ENCODE peak calls at places on chromosomes 7 and 10, in seven cellular contexts. J, T, N, P, W, F and L are unnamed samples.

GRCh38 chr7:38905026-38905759 is 3.8 kb downstream of the VPS41 start:
- DNase-seq in J (peak), N (no peak), T (no peak), P (no peak), W (no peak), F (no peak), L (peak)

GRCh38 chr7:130897515-130898419 is 163.8 kb upstream of the KLF14 start:
- DNase-seq in J (no peak), N (no peak), T (no peak), W (no peak), F (no peak), P (no peak), L (no peak)

GRCh38 chr7:115289966-115290365 is 368.1 kb downstream of the MDFIC start:
- DNase-seq in J (peak), F (no peak), P (no peak), W (no peak), N (no peak), T (no peak), L (no peak)

GRCh38 chr10:69629897-69630650 is at the start of gene FAM241B:
- DNase-seq in N (peak), T (peak), P (peak), J (peak), F (peak), W (no peak), L (peak)

GRCh38 chr7:38822556-38822955 is 86.4 kb downstream of the VPS41 start:
- DNase-seq in F (no peak), T (no peak), W (no peak), P (no peak), J (peak), N (no peak), L (no peak)

GRCh38 chr10:100006241-100006886 is 3.4 kb downstream of the DNMBP start:
- DNase-seq in F (peak), T (no peak), N (peak), P (no peak), J (peak), W (no peak), L (peak)

GRCh38 chr7:127953966-127954365 is 77.3 kb downstream of the LRRC4 start:
- DNase-seq in W (no peak), N (peak), P (no peak), T (no peak), J (no peak), F (no peak), L (no peak)

GRCh38 chr10:91587710-91588638 is 44.9 kb downstream of the PPP1R3C start:
- DNase-seq in N (no peak), F (no peak), J (peak), P (no peak), T (no peak), W (no peak), L (peak)

GRCh38 chr7:132049462-132050304 is 493.3 kb upstream of the PODXL start:
- DNase-seq in N (peak), J (peak), F (peak), P (peak), W (no peak), T (peak), L (peak)

GRCh38 chr10:112810651-112811215 is 139.3 kb upstream of the TCF7L2 start:
- DNase-seq in P (peak), F (peak), T (no peak), W (no peak), J (no peak), N (no peak), L (no peak)

GRCh38 chr7:41955475-41956243 is 252.8 kb upstream of the INHBA start:
- DNase-seq in T (peak), N (peak), W (peak), F (peak), J (peak), P (peak), L (peak)

GRCh38 chr7:3399858-3400257 is 98.8 kb downstream of the SDK1 start:
- DNase-seq in N (peak), F (peak), W (peak), T (peak), J (peak), P (peak), L (peak)

GRCh38 chr7:91850455-91850854 is 30.0 kb downstream of the MTERF1 start:
- DNase-seq in J (peak), T (no peak), N (peak), W (no peak), P (no peak), F (peak), L (no peak)

GRCh38 chr7:155090647-155091046 is 20.5 kb downstream of the HTR5A start:
- DNase-seq in P (no peak), J (no peak), N (no peak), W (no peak), T (no peak), F (no peak), L (no peak)

GRCh38 chr7:157712666-157713235 is 375.9 kb downstream of the DNAJB6 start:
- DNase-seq in W (no peak), J (no peak), F (no peak), T (no peak), P (peak), N (no peak), L (no peak)

GRCh38 chr7:45080265-45080957 is 8.4 kb downstream of the NACAD start:
- DNase-seq in P (peak), W (no peak), J (no peak), T (no peak), N (no peak), F (no peak), L (no peak)

GRCh38 chr10:89118091-89118490 is 89.0 kb downstream of the CH25H start:
- DNase-seq in N (no peak), F (peak), P (no peak), W (no peak), J (peak), T (no peak), L (peak)

GRCh38 chr7:154907651-154908620 is 95.0 kb downstream of the PAXIP1 start:
- DNase-seq in P (no peak), T (no peak), N (no peak), W (no peak), J (no peak), F (no peak), L (no peak)

GRCh38 chr10:130686680-130687300 is 550.6 kb downstream of the GLRX3 start:
- DNase-seq in W (peak), F (peak), P (peak), N (peak), T (peak), J (no peak), L (no peak)

GRCh38 chr10:61197022-61197421 is 253.0 kb upstream of the RHOBTB1 start:
- DNase-seq in T (no peak), W (no peak), F (no peak), P (no peak), J (no peak), N (no peak), L (peak)

GRCh38 chr7:81232084-81232799 is 313.4 kb upstream of the SEMA3C start:
- DNase-seq in N (no peak), J (no peak), P (no peak), W (no peak), T (no peak), F (no peak), L (no peak)

GRCh38 chr7:155589001-155589980 is 42.9 kb upstream of the CNPY1 start:
- DNase-seq in N (no peak), F (no peak), P (no peak), W (no peak), J (no peak), T (no peak), L (no peak)

GRCh38 chr7:113301141-113301540 is 182.8 kb upstream of the SMIM30 start:
- DNase-seq in P (no peak), J (no peak), N (no peak), W (no peak), F (no peak), T (no peak), L (no peak)

GRCh38 chr10:114223066-114223465 is 16.0 kb upstream of the VWA2 start:
- DNase-seq in T (no peak), N (no peak), J (no peak), W (no peak), F (no peak), P (no peak), L (no peak)

GRCh38 chr10:92505044-92505443 is 68.8 kb downstream of the IDE start:
- DNase-seq in W (no peak), J (no peak), F (no peak), T (no peak), N (no peak), P (no peak), L (no peak)

GRCh38 chr7:39733881-39734571 is 110.7 kb downstream of the RALA start:
- DNase-seq in T (peak), J (peak), N (peak), P (no peak), F (peak), W (no peak), L (peak)

GRCh38 chr7:132075573-132075972 is 500.7 kb downstream of the PLXNA4 start:
- DNase-seq in J (no peak), F (no peak), T (no peak), W (no peak), P (peak), N (no peak), L (no peak)

GRCh38 chr7:121485457-121486243 is 89.5 kb upstream of the FAM3C start:
- DNase-seq in P (no peak), T (no peak), F (peak), J (no peak), N (no peak), W (no peak), L (no peak)

GRCh38 chr7:20307119-20307518 is 23.6 kb upstream of the ITGB8 start:
- DNase-seq in N (peak), F (peak), T (peak), J (peak), P (no peak), W (no peak), L (peak)

GRCh38 chr7:8260871-8261707 is 878 bp downstream of the ICA1 start:
- DNase-seq in W (no peak), N (peak), T (no peak), F (no peak), J (no peak), P (no peak), L (peak)

GRCh38 chr7:32479574-32480200 is 10.5 kb downstream of the LSM5 start:
- DNase-seq in N (peak), F (peak), W (no peak), T (no peak), P (no peak), J (peak), L (peak)
- H2AK5ac ChIP-seq in N (no peak), F (no peak), W (no peak), T (no peak), P (no peak), J (no peak), L (no peak)

GRCh38 chr10:133210398-133211140 is 19.4 kb upstream of the UTF1 start:
- DNase-seq in T (no peak), J (no peak), N (no peak), P (no peak), F (no peak), W (no peak), L (no peak)
- H2BK120ac ChIP-seq in T (no peak), J (no peak), N (no peak), P (no peak), F (no peak), W (no peak), L (no peak)

GRCh38 chr10:72858103-72858502 is 35.4 kb upstream of the OIT3 start:
- DNase-seq in F (no peak), J (no peak), P (no peak), N (no peak), T (no peak), W (no peak), L (no peak)
- H2AK5ac ChIP-seq in F (no peak), J (no peak), P (no peak), N (no peak), T (no peak), W (no peak), L (no peak)

GRCh38 chr7:79406371-79406770 is 47.1 kb downstream of the MAGI2 start:
- DNase-seq in W (no peak), J (peak), P (no peak), F (no peak), N (no peak), T (no peak), L (no peak)

GRCh38 chr7:79407351-79407750 is 46.1 kb downstream of the MAGI2 start:
- DNase-seq in T (no peak), J (no peak), F (no peak), N (no peak), P (no peak), W (no peak), L (no peak)

GRCh38 chr7:79412438-79412837 is 41.0 kb downstream of the MAGI2 start:
- DNase-seq in W (no peak), P (no peak), N (no peak), T (no peak), F (no peak), J (no peak), L (no peak)

GRCh38 chr7:79412915-79413314 is 40.6 kb downstream of the MAGI2 start:
- DNase-seq in W (no peak), F (no peak), P (no peak), T (no peak), N (no peak), J (no peak), L (no peak)

DNA sequence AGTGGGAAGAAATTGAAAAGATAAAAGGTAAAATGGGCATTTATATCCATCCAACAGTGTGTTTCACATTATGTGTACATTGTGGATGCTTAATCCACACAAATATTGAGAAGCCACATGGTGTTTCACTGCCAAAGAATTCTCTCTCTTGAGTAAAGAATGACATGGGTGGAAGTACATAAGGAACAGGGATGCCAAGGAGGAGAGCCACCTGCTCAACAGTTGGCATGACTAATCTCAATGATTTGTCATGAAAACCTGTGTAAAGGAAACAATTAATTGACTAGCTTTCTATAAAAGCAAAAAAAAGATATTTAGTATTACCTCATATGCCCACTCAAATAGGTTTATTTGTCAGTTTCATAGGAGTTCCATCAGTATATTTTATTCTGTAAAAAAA is 43.1 kb downstream of the MAGI2 start:
- DNase-seq in J (peak), N (no peak), F (no peak), W (no peak), T (no peak), P (no peak), L (no peak)
- H2BK120ac ChIP-seq in J (no peak), N (no peak), F (no peak), W (no peak), T (no peak), P (no peak), L (no peak)

DNA sequence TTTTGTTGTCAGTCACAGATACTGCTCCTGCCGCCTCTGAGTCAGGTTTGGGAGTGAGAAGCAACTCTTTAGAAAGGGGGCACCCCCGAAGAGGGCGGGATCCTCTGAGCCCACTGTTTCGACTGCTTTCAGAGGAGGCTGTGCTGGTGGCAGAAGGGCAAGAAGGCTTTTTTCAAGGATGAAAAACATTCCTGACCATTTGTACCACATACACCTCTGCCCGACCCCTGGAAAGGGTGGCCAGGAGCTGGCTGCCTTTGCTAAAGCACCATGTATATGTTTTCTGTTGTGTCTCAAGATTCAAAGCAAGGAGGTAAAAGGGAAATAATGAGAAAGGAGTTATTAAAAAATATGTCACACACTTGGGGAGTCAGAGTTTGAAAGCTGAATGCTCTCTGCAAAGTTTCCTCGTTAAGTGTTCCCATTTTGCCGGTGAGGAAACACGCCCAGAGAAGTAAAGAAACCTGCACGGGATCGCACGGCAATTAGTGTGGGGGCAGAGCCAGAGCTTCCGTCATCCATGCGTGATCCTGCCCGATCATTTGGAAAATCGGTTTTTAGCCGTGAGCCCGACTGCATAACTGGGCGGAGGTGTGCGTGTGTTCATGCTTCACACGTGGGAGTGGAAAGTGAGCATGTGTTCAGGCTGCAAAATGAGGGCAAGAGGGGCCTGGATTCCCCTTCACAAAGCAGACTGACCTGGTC is 163.2 kb downstream of the ADAM12 start:
- DNase-seq in N (no peak), T (no peak), P (no peak), W (no peak), F (no peak), J (no peak), L (no peak)
- H2AK5ac ChIP-seq in N (no peak), T (no peak), P (no peak), W (no peak), F (no peak), J (peak), L (no peak)

GRCh38 chr7:75616421-75617167 is 122.1 kb downstream of the HIP1 start:
- DNase-seq in N (no peak), J (no peak), W (no peak), F (no peak), T (no peak), P (no peak), L (no peak)

GRCh38 chr7:75621124-75621523 is 117.6 kb downstream of the HIP1 start:
- DNase-seq in W (no peak), T (no peak), P (no peak), F (no peak), J (no peak), N (no peak), L (no peak)

GRCh38 chr7:75617634-75618234 is 121.0 kb downstream of the HIP1 start:
- DNase-seq in F (peak), W (no peak), J (no peak), T (no peak), P (no peak), N (no peak), L (peak)

GRCh38 chr7:75623390-75624133 is 115.2 kb downstream of the HIP1 start:
- DNase-seq in F (no peak), N (peak), W (no peak), T (no peak), J (peak), P (no peak), L (peak)

DNA sequence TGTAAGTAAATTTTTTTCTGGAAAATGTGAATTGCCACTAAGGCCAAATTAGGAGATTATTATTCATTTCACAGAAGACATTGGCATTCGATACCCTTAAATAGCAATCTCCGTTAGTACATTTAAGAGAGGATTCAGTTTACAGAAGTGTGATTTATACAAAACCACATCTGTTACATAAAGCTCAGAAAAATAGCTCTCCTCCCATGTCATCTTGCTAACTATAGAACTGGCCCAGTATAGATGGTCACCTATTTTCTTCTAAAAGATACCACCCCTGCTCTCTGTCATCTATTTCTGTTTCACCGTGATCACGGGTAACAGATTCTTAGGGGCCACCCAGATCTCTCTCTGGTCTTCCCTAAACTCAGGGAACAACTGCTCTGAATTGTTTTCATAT is 119.1 kb downstream of the HIP1 start:
- DNase-seq in W (no peak), J (no peak), N (no peak), T (no peak), F (no peak), P (no peak), L (no peak)
- H2BK120ac ChIP-seq in W (no peak), J (no peak), N (no peak), T (no peak), F (no peak), P (no peak), L (no peak)

GRCh38 chr7:6146666-6147065 is 115.5 kb downstream of the ANKRD61 start:
- DNase-seq in W (no peak), T (no peak), P (no peak), N (no peak), F (no peak), J (no peak), L (no peak)

GRCh38 chr7:6149996-6150395 is 118.8 kb downstream of the ANKRD61 start:
- DNase-seq in T (no peak), F (no peak), P (no peak), N (no peak), J (no peak), W (no peak), L (no peak)

GRCh38 chr7:6148724-6149360 is 117.7 kb downstream of the ANKRD61 start:
- DNase-seq in N (no peak), J (no peak), W (no peak), P (no peak), T (no peak), F (no peak), L (no peak)

GRCh38 chr7:6143997-6144396 is 112.8 kb downstream of the ANKRD61 start:
- DNase-seq in T (no peak), P (no peak), F (no peak), N (no peak), W (no peak), J (no peak), L (no peak)

DNA sequence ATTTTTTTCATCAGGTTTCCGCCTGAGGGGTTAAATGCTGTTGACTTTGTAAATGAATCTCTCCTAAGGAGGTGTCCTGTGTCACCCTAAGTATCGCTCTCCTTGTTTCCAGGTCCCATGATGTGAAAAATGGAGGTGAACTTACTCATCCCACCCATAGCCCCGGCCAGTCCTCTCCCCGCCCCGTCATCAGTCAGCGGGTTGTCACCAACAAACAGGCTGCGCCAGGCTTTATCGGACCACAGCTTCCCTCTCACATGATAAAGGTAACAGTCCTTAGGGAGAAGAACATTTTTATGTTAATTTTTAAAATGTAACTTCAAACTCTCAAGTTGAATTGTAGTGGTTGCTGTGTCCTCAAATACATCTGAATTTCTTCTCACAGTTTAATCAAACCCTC is 116.5 kb downstream of the ANKRD61 start:
- DNase-seq in P (no peak), W (no peak), N (no peak), F (no peak), J (no peak), T (no peak), L (no peak)
- H2AK5ac ChIP-seq in P (no peak), W (no peak), N (no peak), F (no peak), J (no peak), T (no peak), L (no peak)

DNA sequence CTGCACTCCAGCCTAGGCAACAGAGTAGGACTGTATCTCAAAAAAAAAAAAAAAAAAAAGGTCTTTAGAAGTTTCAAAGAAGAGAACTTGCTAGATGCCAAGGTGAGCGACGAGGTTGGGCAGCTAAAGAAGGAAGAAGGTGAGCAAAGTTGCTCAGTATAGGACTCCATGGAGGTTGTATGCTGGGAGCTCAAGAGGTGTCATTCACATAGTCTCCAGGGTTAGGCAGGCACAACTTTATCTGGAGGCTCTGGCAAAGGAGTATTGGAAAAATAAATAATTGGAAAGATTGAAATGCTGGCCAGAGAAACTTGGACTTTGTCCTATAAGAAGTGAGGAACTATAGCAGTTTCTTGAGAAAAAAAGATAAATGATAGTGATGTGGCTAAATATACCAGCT is 74.5 kb downstream of the NRF1 start:
- DNase-seq in J (no peak), P (no peak), W (no peak), F (no peak), T (no peak), N (no peak), L (no peak)
- H2BK120ac ChIP-seq in J (no peak), P (no peak), W (no peak), F (no peak), T (no peak), N (no peak), L (no peak)